ENCODE peak calls at places on chromosomes 11 and 22, in four cellular contexts. X is GM12878, Y is HepG2, Q is K562. S is an unnamed sample.

GRCh38 chr11:14075118-14075601 is 112.6 kb downstream of the SPON1 start:
- DNase-seq in X (no peak), Y (no peak), Q (no peak), S (no peak)

GRCh38 chr11:69832561-69833413 is 13.6 kb upstream of the FGF3 start:
- DNase-seq in X (no peak), Y (no peak), Q (no peak), S (peak)

GRCh38 chr11:87597696-87598095 is 560.0 kb downstream of the TMEM135 start:
- DNase-seq in X (no peak), Y (no peak), Q (no peak), S (no peak)

GRCh38 chr11:3182462-3182852 is 17.3 kb upstream of the OSBPL5 start:
- DNase-seq in X (no peak), Y (no peak), Q (no peak), S (no peak)

GRCh38 chr11:28086569-28086968 is 21.4 kb downstream of the KIF18A start:
- DNase-seq in X (no peak), Y (no peak), Q (no peak), S (no peak)

GRCh38 chr22:44311855-44312170 is 938 bp downstream of the SHISAL1 start:
- DNase-seq in X (no peak), Y (no peak), Q (no peak), S (no peak)

GRCh38 chr11:67113231-67113721 is 5.8 kb upstream of the KDM2A start:
- DNase-seq in X (peak), Y (no peak), Q (no peak), S (no peak)

GRCh38 chr22:35435201-35435712 is 35.3 kb downstream of the MCM5 start:
- DNase-seq in X (no peak), Y (no peak), Q (peak), S (no peak)

GRCh38 chr11:122649133-122649532 is 6.4 kb upstream of the UBASH3B start:
- DNase-seq in X (no peak), Y (no peak), Q (no peak), S (no peak)

GRCh38 chr11:40716344-40717178 is 742.9 kb downstream of the LRRC4C start:
- DNase-seq in X (no peak), Y (no peak), Q (no peak), S (no peak)

GRCh38 chr11:11513438-11513837 is 108.4 kb downstream of the GALNT18 start:
- DNase-seq in X (no peak), Y (no peak), Q (no peak), S (no peak)

GRCh38 chr22:22023581-22024137 is 41.1 kb upstream of the TOP3B start:
- DNase-seq in X (no peak), Y (no peak), Q (peak), S (no peak)

GRCh38 chr22:21939392-21940319 is 13.0 kb downstream of the PPM1F start:
- DNase-seq in X (no peak), Y (no peak), Q (no peak), S (no peak)

GRCh38 chr11:75576445-75577049 is 14.5 kb downstream of the SERPINH1 start:
- DNase-seq in X (peak), Y (no peak), Q (no peak), S (no peak)

GRCh38 chr11:69774354-69775162 is 583 bp downstream of the FGF4 start:
- DNase-seq in X (no peak), Y (no peak), Q (no peak), S (peak)

GRCh38 chr11:110951609-110952008 is 239.4 kb upstream of the ARHGAP20 start:
- DNase-seq in X (peak), Y (no peak), Q (no peak), S (no peak)

GRCh38 chr11:47998345-47998732 is 18.0 kb downstream of the PTPRJ start:
- DNase-seq in X (no peak), Y (no peak), Q (no peak), S (no peak)

GRCh38 chr11:111510311-111510710 is 1.9 kb downstream of the BTG4 start:
- DNase-seq in X (no peak), Y (no peak), Q (no peak), S (no peak)

GRCh38 chr22:48320048-48320655 is 1507.5 kb downstream of the BRD1 start:
- DNase-seq in X (no peak), Y (no peak), Q (no peak), S (no peak)

GRCh38 chr11:79179087-79179486 is 261.7 kb downstream of the TENM4 start:
- DNase-seq in X (no peak), Y (no peak), Q (no peak), S (no peak)

GRCh38 chr11:8631395-8632110 is 37.5 kb upstream of the STK33 start:
- DNase-seq in X (no peak), Y (no peak), Q (peak), S (no peak)

GRCh38 chr22:21449531-21450319 is 17.5 kb upstream of the TMEM191C start:
- DNase-seq in X (no peak), Y (no peak), Q (no peak), S (no peak)

GRCh38 chr22:19789406-19789805 is 28.8 kb downstream of the TBX1 start:
- DNase-seq in X (no peak), Y (no peak), Q (no peak), S (no peak)

GRCh38 chr22:19786959-19787848 is 26.6 kb downstream of the TBX1 start:
- DNase-seq in X (no peak), Y (no peak), Q (no peak), S (no peak)

GRCh38 chr22:19787849-19788141 is 27.2 kb downstream of the TBX1 start:
- DNase-seq in X (no peak), Y (no peak), Q (no peak), S (no peak)

GRCh38 chr22:19789828-19790227 is 29.2 kb downstream of the TBX1 start:
- DNase-seq in X (no peak), Y (no peak), Q (no peak), S (no peak)

DNA sequence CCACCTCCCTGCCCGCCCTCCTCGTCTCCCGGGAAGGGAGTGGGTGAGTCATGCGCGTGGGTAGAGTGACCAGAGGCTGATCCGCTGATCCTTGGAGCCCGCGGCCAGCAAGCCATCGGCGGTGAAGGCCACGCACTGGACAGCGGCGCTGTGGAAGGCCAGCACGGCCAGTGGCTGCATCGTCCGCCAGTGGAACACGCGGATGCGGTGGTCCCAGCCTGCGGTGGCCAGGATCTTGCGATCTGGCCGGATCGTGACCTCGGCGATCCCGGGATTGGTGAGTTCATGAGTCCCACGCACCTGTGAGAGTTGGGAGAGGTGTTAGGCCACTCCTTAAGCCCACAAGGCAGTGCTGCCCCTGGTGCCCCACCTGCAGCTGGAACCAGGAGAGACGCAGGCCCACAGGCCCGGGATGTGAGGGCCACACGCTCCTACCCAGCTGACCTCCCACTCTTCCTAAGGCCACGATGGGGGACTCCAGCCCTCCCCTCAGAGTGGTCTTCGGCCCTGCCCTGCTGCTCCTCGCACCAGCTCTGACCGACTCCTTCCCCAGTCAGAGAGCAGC is 28.2 kb downstream of the TBX1 start:
- DNase-seq in X (no peak), Y (no peak), Q (no peak), S (no peak)
- TF ChIP-seq RFX5 in X (no peak), Y (no peak), Q (no peak), S (no peak)

GRCh38 chr22:29267858-29268510 is at the start of the genes EWSR1 and RHBDD3:
- DNase-seq in X (peak), Y (peak), Q (peak), S (peak)
- TF ChIP-seq REST in X (peak), Y (peak), Q (no peak), S (no peak)

DNA sequence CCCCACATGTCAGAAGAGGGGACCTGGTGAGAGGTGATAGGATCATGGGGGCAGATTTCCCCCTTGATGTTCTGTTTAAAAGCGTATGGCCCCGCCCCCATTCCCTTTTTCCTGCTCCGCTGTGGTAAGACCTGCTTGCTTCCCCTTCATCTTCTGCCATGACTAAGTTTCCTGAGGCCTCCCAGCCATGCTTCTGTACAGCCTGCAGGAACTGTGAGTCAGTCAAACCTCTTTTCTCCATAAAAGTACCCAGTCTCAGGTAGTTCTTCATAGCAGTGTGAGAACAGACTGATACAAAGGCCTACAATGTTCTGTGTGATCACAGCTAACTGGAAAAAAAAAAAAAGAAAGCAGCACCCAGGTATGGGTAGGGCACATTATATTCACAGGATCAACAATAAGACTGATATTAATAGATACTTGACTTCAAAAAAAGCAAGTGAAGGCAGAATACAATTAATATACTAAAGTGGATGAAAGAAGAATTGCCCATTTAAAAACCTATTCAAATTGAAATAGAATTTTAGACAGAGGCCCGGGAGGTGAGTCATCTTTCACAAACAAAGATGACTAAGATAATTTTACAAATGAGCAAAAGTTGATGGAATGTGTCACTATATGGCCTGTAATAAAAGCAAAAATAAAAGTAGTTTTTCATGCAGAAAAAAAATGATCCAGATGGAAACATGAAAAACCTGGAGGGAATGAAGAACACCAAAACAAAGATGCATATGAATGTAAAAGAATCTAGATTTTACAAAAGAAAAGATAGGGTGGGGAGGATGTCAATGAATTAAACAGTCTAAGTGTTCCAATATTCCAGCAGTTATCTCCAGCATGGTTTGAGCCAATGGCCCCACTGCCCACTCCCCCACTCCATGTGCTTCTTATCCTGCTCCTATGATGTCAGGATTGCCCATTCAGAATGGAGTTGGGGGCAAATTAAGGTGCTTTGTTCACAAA is 1.6 kb upstream of the OR52K1 start:
- DNase-seq in X (no peak), Y (no peak), Q (peak), S (no peak)
- TF ChIP-seq ZBTB33 in X (no peak), Y (no peak), Q (no peak), S (no peak)

DNA sequence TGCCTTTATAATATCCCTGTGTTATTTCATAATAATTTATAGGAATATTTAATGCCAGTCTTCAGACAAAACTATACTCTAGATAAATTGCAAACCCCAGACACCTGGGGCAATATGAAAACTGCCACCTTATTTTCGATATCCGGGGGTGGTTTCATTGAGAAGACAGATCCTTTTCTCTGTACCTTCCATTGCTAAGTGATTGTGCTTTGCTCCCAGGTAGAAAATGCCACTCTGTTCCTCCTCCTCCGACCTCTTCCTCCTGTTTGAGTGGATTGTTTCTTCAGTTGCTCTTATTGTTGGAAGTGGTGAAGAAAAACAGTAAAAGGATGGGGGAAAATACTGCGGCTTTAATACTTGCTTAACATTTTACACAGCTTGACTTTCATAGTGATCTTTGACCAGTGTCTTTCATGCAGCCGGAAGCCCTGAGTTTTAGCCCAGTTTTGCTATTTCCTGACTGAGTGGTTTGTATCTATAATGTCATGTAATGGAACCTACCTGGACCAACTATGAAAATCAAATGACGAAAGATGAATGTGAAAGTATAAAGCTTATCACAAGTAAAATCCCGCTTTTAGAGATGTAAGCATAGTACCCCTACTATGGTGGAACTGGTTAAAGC is 5.6 kb upstream of the GRIK4 start:
- DNase-seq in X (no peak), Y (no peak), Q (no peak), S (no peak)
- TF ChIP-seq RFX5 in X (no peak), Y (no peak), Q (no peak), S (no peak)

DNA sequence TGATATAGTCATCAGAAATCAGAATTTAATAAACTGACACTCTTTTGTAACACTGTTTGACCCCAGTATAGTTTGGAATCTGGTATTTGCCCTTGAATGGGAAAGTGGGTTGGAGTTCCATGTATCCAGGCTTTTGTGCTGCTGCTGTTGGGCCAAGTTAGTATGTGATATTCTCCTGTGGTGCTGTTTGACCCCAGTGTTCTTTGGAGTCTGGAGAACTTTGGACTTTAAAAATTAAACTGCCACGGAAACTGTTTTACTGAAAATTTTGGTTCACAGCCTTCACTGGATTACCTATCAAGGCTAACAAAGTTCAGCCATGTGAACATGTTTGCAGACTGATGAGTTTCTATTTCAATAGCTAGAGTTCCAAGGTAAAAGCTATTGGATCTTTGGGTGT is 740 bp downstream of the GLYATL1 start:
- DNase-seq in X (no peak), Y (no peak), Q (no peak), S (no peak)
- TF ChIP-seq REST in X (no peak), Y (no peak), Q (no peak), S (no peak)